ENCODE peak calls at places on chromosomes 3 and 15, in nine cellular contexts. N is Caco-2, I is mammary epithelial cell, Z is breast epithelium, R is kidney, M is esophagus squamous epithelium, A is tibial artery, H is astrocyte, Y is psoas muscle. D is an unnamed sample.

GRCh38 chr15:62067448-62068044 is 769 bp downstream of the C2CD4A start:
- DNase-seq in N (peak; percentile 44), I (peak; percentile 19), Z (no peak), R (peak; percentile 77), M (no peak), A (no peak), H (no peak), Y (peak; percentile 64), D (no peak)

GRCh38 chr3:50268703-50269451 is at the start of gene SEMA3B:
- DNase-seq in N (peak; percentile 46), I (peak; percentile 68), Z (peak; percentile 67), R (peak; percentile 97), M (no peak), A (peak; percentile 63), H (no peak), Y (peak; percentile 76), D (peak; percentile 57)

GRCh38 chr3:196989721-196990262 is 21.2 kb upstream of the PIGZ start:
- DNase-seq in N (no peak), I (no peak), Z (no peak), R (no peak), M (no peak), A (no peak), H (no peak), Y (peak; percentile 38), D (no peak)

GRCh38 chr3:150412599-150413069 is 4.5 kb downstream of the TSC22D2 start:
- DNase-seq in N (no peak), I (peak; percentile 67), Z (no peak), R (no peak), M (no peak), A (no peak), H (peak; percentile 84), Y (no peak), D (peak; percentile 63)

GRCh38 chr15:31497838-31498237 is 171.2 kb downstream of the KLF13 start:
- DNase-seq in N (no peak), I (no peak), Z (no peak), R (no peak), M (no peak), A (no peak), H (no peak), Y (no peak), D (no peak)

GRCh38 chr3:118823626-118824025 is 211.0 kb downstream of the IGSF11 start:
- DNase-seq in N (no peak), I (no peak), Z (no peak), R (no peak), M (no peak), A (no peak), H (no peak), Y (no peak), D (no peak)

GRCh38 chr3:45781271-45781670 is 15.1 kb downstream of the SLC6A20 start:
- DNase-seq in N (no peak), I (no peak), Z (no peak), R (no peak), M (no peak), A (no peak), H (no peak), Y (no peak), D (no peak)

GRCh38 chr15:93897377-93897776 is 334.0 kb upstream of the MCTP2 start:
- DNase-seq in N (no peak), I (peak; percentile 13), Z (no peak), R (no peak), M (no peak), A (no peak), H (no peak), Y (no peak), D (peak; percentile 27)

GRCh38 chr15:47289667-47290066 is 427.6 kb upstream of the SEMA6D start:
- DNase-seq in N (no peak), I (no peak), Z (no peak), R (no peak), M (no peak), A (no peak), H (no peak), Y (no peak), D (no peak)

DNA sequence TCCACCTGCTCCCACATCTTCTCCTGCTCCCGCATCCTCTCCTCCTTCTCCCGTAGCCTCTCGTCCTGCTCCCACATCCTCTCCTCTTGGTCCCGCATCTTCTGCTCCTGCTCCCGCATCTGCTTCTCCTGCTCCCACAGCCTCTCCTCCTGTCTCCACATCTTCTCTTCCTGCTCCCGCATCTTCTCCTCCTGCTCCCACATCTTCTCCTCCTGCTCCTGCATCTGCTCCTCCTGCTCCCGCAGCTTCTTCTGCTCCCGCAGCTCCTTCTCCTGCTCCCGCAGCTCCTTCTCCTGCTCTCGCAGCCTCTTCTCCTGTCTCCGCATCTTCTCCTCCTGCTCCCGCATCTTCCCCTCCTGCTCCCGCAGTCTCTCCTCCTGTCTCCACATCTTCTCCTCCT is 5.8 kb downstream of the GOLGA6L2 start:
- DNase-seq in N (no peak), I (no peak), Z (no peak), R (no peak), M (no peak), A (no peak), H (no peak), Y (no peak), D (no peak)
- TF ChIP-seq CTCF in N (no peak), I (no peak), Z (no peak), R (no peak), M (no peak), A (no peak), H (no peak), Y (no peak), D (no peak)

GRCh38 chr3:14947886-14948608 is 664 bp downstream of the NR2C2 start:
- DNase-seq in N (peak; percentile 97), I (peak; percentile 92), Z (peak; percentile 96), R (peak; percentile 99), M (peak; percentile 72), A (peak; percentile 96), H (peak; percentile 88), Y (peak; percentile 98), D (peak; percentile 89)

GRCh38 chr3:14946749-14947104 is 656 bp upstream of the NR2C2 start:
- DNase-seq in N (no peak), I (no peak), Z (no peak), R (no peak), M (no peak), A (no peak), H (no peak), Y (no peak), D (no peak)

GRCh38 chr3:14949126-14949525 is 1.7 kb downstream of the NR2C2 start:
- DNase-seq in N (no peak), I (no peak), Z (no peak), R (no peak), M (no peak), A (no peak), H (no peak), Y (no peak), D (no peak)

GRCh38 chr3:14948609-14949038 is 1.2 kb downstream of the NR2C2 start:
- DNase-seq in N (no peak), I (no peak), Z (no peak), R (no peak), M (no peak), A (no peak), H (peak; percentile 9), Y (no peak), D (no peak)

DNA sequence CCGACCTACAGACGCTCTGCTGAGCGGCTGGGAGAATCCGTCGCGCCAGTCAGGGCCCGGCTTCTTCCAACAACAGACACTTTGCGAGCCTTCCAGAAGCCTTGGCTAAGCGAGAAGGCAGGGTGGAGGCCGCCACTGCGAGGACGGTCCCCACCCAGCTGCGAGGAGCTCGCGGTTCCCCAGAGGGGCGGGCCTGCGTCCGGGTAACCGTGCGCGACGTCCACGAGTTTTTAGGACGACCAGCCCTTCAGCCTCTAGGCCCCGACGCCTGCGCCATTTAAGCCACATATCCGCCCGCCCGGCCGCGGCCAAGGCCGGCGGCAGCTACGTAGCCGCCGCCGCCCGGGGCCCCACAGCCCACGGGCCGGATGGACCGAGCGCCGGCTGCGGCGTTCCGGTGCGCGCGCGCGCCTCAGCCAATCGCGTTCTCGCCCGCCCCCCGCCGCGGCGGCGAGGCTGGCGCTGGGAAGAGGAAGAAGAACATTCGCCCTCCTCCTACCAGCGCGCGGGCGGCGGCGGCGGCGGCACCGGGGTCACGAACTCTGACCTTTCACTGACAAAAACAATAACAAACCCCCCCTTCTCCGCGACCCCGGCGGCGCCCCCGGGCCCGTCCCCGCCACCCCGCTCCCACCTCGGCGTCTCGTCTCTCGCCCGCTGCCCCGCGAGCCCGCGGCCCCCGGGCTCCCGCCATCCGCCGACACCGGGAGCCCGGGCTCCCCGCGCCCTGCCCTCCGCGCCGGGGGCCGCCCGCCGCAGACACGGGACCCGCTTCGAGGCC is at the start of gene NR2C2:
- DNase-seq in N (peak; percentile 89), I (peak; percentile 83), Z (peak; percentile 78), R (peak; percentile 97), M (peak; percentile 54), A (peak; percentile 86), H (peak; percentile 38), Y (peak; percentile 95), D (no peak)
- H3K4me1 ChIP-seq in N (no peaks in the 10 kb centered on the region), I (peaks cover 14% of the 10 kb centered on the region), Z (peaks cover 9% of the 10 kb centered on the region), R (peaks cover 17% of the 10 kb centered on the region), M (peaks cover 60% of the 10 kb centered on the region), A (peaks cover 21% of the 10 kb centered on the region), H (peaks cover 14% of the 10 kb centered on the region), Y (peaks cover 34% of the 10 kb centered on the region), D (peaks cover 10% of the 10 kb centered on the region)

GRCh38 chr15:76270876-76271275 is 40.4 kb downstream of the ETFA start:
- DNase-seq in N (no peak), I (peak; percentile 13), Z (no peak), R (no peak), M (no peak), A (no peak), H (no peak), Y (no peak), D (peak; percentile 52)
- TF ChIP-seq CTCF in N (no peak), I (no peak), Z (no peak), R (no peak), M (no peak), A (no peak), H (no peak), Y (no peak), D (no peak)

GRCh38 chr15:70702584-70702983 is 60.8 kb downstream of the UACA start:
- DNase-seq in N (no peak), I (no peak), Z (no peak), R (no peak), M (no peak), A (no peak), H (no peak), Y (no peak), D (no peak)

GRCh38 chr15:70703066-70703465 is 60.3 kb downstream of the UACA start:
- DNase-seq in N (no peak), I (no peak), Z (no peak), R (no peak), M (no peak), A (no peak), H (no peak), Y (no peak), D (no peak)

GRCh38 chr15:70703483-70703882 is 59.9 kb downstream of the UACA start:
- DNase-seq in N (peak; percentile 62), I (no peak), Z (no peak), R (no peak), M (no peak), A (no peak), H (peak; percentile 29), Y (no peak), D (no peak)

GRCh38 chr15:70704731-70705130 is 58.6 kb downstream of the UACA start:
- DNase-seq in N (no peak), I (no peak), Z (no peak), R (no peak), M (no peak), A (no peak), H (no peak), Y (no peak), D (no peak)

DNA sequence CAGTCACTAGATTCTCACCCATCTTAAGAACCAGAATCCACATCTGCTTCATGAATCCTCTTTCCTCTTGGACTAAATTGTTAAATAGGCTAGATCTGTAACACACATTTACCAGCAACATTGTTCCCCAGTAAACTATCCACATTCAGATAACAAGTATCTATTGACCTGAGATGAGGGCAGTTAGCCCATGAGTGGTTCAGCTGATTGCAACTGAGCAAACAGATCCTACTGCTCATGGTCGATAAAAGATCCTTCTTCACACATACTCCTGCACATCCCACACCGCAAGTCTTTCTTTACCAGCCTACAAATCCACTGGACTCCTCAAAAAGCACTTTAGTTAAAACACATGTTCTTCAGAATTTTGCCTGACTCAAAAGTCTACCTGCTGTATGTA is 59.2 kb downstream of the UACA start:
- DNase-seq in N (no peak), I (no peak), Z (no peak), R (no peak), M (no peak), A (no peak), H (no peak), Y (no peak), D (no peak)
- H3K4me1 ChIP-seq in N (peaks cover 67% of the 10 kb centered on the region), I (peaks cover 27% of the 10 kb centered on the region), Z (peaks cover 7% of the 10 kb centered on the region), R (peaks cover 30% of the 10 kb centered on the region), M (peaks cover 35% of the 10 kb centered on the region), A (peaks cover 24% of the 10 kb centered on the region), H (peaks cover 46% of the 10 kb centered on the region), Y (peaks cover 60% of the 10 kb centered on the region), D (peaks cover 37% of the 10 kb centered on the region)

D was measured in foreskin keratinocyte.